ENCODE peak calls at places on chromosomes 7 and 10, in seven cellular contexts. One of them, this sample, is unnamed.

GRCh38 chr10:70053212-70053895 is 708 bp downstream of the MACROH2A2 start:
- DNase-seq in CD8-positive, alpha-beta T cell: no peak
- DNase-seq in SJSA1: no peak
- DNase-seq in gastrocnemius medialis: no peak
- DNase-seq in skeletal muscle cell: no peak
- DNase-seq in cardiac fibroblast: peak
- DNase-seq in lung: no peak
- DNase-seq in this sample: no peak

GRCh38 chr7:75993689-75994387 is 557 bp downstream of the TMEM120A start:
- DNase-seq in lung: peak
- DNase-seq in cardiac fibroblast: peak
- DNase-seq in SJSA1: peak
- DNase-seq in CD8-positive, alpha-beta T cell: no peak
- DNase-seq in gastrocnemius medialis: peak
- DNase-seq in skeletal muscle cell: no peak
- DNase-seq in this sample: no peak

GRCh38 chr10:131561897-131562296 is 250.4 kb upstream of the TCERG1L start:
- DNase-seq in lung: no peak
- DNase-seq in SJSA1: no peak
- DNase-seq in gastrocnemius medialis: no peak
- DNase-seq in cardiac fibroblast: no peak
- DNase-seq in CD8-positive, alpha-beta T cell: no peak
- DNase-seq in skeletal muscle cell: no peak
- DNase-seq in this sample: no peak

GRCh38 chr10:64261092-64261491 is 739.9 kb downstream of the REEP3 start:
- DNase-seq in SJSA1: no peak
- DNase-seq in skeletal muscle cell: no peak
- DNase-seq in cardiac fibroblast: no peak
- DNase-seq in lung: no peak
- DNase-seq in CD8-positive, alpha-beta T cell: no peak
- DNase-seq in gastrocnemius medialis: no peak
- DNase-seq in this sample: no peak

GRCh38 chr7:120273476-120273975 is 551 bp downstream of the KCND2 start:
- DNase-seq in CD8-positive, alpha-beta T cell: no peak
- DNase-seq in SJSA1: no peak
- DNase-seq in lung: no peak
- DNase-seq in gastrocnemius medialis: no peak
- DNase-seq in skeletal muscle cell: no peak
- DNase-seq in cardiac fibroblast: peak
- DNase-seq in this sample: no peak

GRCh38 chr10:29387269-29387668 is 98.4 kb downstream of the LYZL1 start:
- DNase-seq in gastrocnemius medialis: no peak
- DNase-seq in skeletal muscle cell: no peak
- DNase-seq in CD8-positive, alpha-beta T cell: no peak
- DNase-seq in SJSA1: no peak
- DNase-seq in lung: no peak
- DNase-seq in cardiac fibroblast: no peak
- DNase-seq in this sample: no peak

GRCh38 chr10:95071107-95071660 is 1.9 kb upstream of the CYP2C8 start:
- DNase-seq in CD8-positive, alpha-beta T cell: no peak
- DNase-seq in cardiac fibroblast: no peak
- DNase-seq in SJSA1: no peak
- DNase-seq in skeletal muscle cell: no peak
- DNase-seq in lung: no peak
- DNase-seq in gastrocnemius medialis: no peak
- DNase-seq in this sample: no peak

GRCh38 chr7:91573405-91573804 is 307.1 kb downstream of the MTERF1 start:
- DNase-seq in gastrocnemius medialis: no peak
- DNase-seq in skeletal muscle cell: no peak
- DNase-seq in SJSA1: no peak
- DNase-seq in cardiac fibroblast: no peak
- DNase-seq in lung: no peak
- DNase-seq in CD8-positive, alpha-beta T cell: no peak
- DNase-seq in this sample: no peak

GRCh38 chr7:23108995-23109394 is 3.4 kb downstream of the KLHL7 start:
- DNase-seq in cardiac fibroblast: no peak
- DNase-seq in gastrocnemius medialis: no peak
- DNase-seq in skeletal muscle cell: no peak
- DNase-seq in SJSA1: no peak
- DNase-seq in lung: no peak
- DNase-seq in CD8-positive, alpha-beta T cell: no peak
- DNase-seq in this sample: no peak

GRCh38 chr7:40382145-40382544 is 247.3 kb downstream of the SUGCT start:
- DNase-seq in cardiac fibroblast: no peak
- DNase-seq in lung: no peak
- DNase-seq in SJSA1: no peak
- DNase-seq in CD8-positive, alpha-beta T cell: no peak
- DNase-seq in gastrocnemius medialis: no peak
- DNase-seq in skeletal muscle cell: no peak
- DNase-seq in this sample: no peak

GRCh38 chr10:24333736-24334135 is 124.8 kb downstream of the KIAA1217 start:
- DNase-seq in gastrocnemius medialis: no peak
- DNase-seq in SJSA1: no peak
- DNase-seq in lung: no peak
- DNase-seq in skeletal muscle cell: no peak
- DNase-seq in cardiac fibroblast: peak
- DNase-seq in CD8-positive, alpha-beta T cell: no peak
- DNase-seq in this sample: no peak

GRCh38 chr10:61404771-61405170 is 48.4 kb downstream of the TMEM26 start:
- DNase-seq in lung: no peak
- DNase-seq in cardiac fibroblast: peak
- DNase-seq in CD8-positive, alpha-beta T cell: no peak
- DNase-seq in gastrocnemius medialis: no peak
- DNase-seq in SJSA1: no peak
- DNase-seq in skeletal muscle cell: peak
- DNase-seq in this sample: no peak

GRCh38 chr7:95772771-95773581 is 622 bp downstream of the DYNC1I1 start:
- DNase-seq in skeletal muscle cell: no peak
- DNase-seq in gastrocnemius medialis: peak
- DNase-seq in cardiac fibroblast: peak
- DNase-seq in CD8-positive, alpha-beta T cell: no peak
- DNase-seq in SJSA1: peak
- DNase-seq in lung: no peak
- DNase-seq in this sample: no peak

GRCh38 chr7:84490661-84491060 is 296.1 kb upstream of the SEMA3A start:
- DNase-seq in skeletal muscle cell: no peak
- DNase-seq in CD8-positive, alpha-beta T cell: no peak
- DNase-seq in cardiac fibroblast: peak
- DNase-seq in lung: no peak
- DNase-seq in gastrocnemius medialis: no peak
- DNase-seq in SJSA1: no peak
- DNase-seq in this sample: no peak

GRCh38 chr7:12524794-12525386 is 45.6 kb upstream of the SCIN start:
- DNase-seq in SJSA1: peak
- DNase-seq in lung: no peak
- DNase-seq in skeletal muscle cell: peak
- DNase-seq in CD8-positive, alpha-beta T cell: no peak
- DNase-seq in cardiac fibroblast: peak
- DNase-seq in gastrocnemius medialis: no peak
- DNase-seq in this sample: peak

GRCh38 chr7:88169717-88170320 is 50.0 kb downstream of the SRI start:
- DNase-seq in CD8-positive, alpha-beta T cell: no peak
- DNase-seq in cardiac fibroblast: peak
- DNase-seq in lung: no peak
- DNase-seq in SJSA1: peak
- DNase-seq in gastrocnemius medialis: no peak
- DNase-seq in skeletal muscle cell: no peak
- DNase-seq in this sample: no peak

GRCh38 chr7:36658603-36659516 is 65.4 kb downstream of the AOAH start:
- DNase-seq in cardiac fibroblast: peak
- DNase-seq in lung: no peak
- DNase-seq in SJSA1: peak
- DNase-seq in skeletal muscle cell: peak
- DNase-seq in gastrocnemius medialis: no peak
- DNase-seq in CD8-positive, alpha-beta T cell: no peak
- DNase-seq in this sample: no peak
- H3K4me3 ChIP-seq in cardiac fibroblast: no peak
- H3K4me3 ChIP-seq in lung: no peak
- H3K4me3 ChIP-seq in SJSA1: no peak
- H3K4me3 ChIP-seq in skeletal muscle cell: no peak
- H3K4me3 ChIP-seq in gastrocnemius medialis: no peak
- H3K4me3 ChIP-seq in CD8-positive, alpha-beta T cell: no peak
- H3K4me3 ChIP-seq in this sample: no peak

DNA sequence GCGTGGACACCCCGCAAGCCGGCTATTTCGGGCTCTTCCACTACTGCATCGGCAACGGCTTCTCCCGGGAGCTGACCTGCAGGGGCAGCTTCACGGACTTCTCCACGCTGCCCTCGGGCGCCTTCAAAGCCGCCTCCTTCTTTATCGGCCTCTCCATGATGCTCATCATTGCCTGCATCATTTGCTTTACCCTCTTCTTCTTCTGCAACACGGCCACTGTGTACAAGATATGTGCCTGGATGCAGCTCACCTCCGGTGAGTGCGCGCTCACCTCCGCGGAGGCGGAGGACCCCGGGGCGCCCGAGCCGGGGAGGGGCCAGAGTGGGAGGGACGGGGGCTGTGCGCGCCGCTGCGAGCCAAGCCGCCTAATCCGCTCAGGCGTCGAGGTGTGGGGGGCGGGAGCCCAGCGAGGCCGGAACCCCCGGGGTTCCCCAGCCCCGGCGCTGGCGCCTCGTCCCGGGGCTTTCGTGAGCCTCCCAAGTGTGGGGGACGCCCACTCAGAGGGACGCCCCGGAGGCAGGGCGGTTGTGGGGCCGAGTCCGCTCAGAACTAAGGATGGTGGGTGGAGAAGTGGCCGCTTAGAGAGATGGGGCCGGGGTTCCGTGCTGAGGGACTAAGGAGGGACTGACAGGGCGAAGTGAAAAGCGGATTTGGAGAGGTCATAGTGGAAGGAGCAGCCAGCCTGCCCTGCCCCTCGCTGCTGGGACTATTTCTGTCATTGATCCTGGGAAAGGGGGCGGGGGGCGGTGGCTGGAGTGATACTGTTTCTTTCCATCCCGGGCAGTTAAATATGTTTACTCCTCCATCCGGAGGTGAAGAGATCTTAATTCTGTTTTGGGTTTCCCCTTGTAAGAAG is 795 bp downstream of the LHFPL3 start:
- DNase-seq in SJSA1: no peak
- DNase-seq in lung: no peak
- DNase-seq in CD8-positive, alpha-beta T cell: no peak
- DNase-seq in cardiac fibroblast: no peak
- DNase-seq in gastrocnemius medialis: no peak
- DNase-seq in skeletal muscle cell: no peak
- DNase-seq in this sample: no peak
- H3K4me3 ChIP-seq in SJSA1: no peak
- H3K4me3 ChIP-seq in lung: no peak
- H3K4me3 ChIP-seq in CD8-positive, alpha-beta T cell: no peak
- H3K4me3 ChIP-seq in cardiac fibroblast: no peak
- H3K4me3 ChIP-seq in gastrocnemius medialis: no peak
- H3K4me3 ChIP-seq in skeletal muscle cell: peak
- H3K4me3 ChIP-seq in this sample: no peak

DNA sequence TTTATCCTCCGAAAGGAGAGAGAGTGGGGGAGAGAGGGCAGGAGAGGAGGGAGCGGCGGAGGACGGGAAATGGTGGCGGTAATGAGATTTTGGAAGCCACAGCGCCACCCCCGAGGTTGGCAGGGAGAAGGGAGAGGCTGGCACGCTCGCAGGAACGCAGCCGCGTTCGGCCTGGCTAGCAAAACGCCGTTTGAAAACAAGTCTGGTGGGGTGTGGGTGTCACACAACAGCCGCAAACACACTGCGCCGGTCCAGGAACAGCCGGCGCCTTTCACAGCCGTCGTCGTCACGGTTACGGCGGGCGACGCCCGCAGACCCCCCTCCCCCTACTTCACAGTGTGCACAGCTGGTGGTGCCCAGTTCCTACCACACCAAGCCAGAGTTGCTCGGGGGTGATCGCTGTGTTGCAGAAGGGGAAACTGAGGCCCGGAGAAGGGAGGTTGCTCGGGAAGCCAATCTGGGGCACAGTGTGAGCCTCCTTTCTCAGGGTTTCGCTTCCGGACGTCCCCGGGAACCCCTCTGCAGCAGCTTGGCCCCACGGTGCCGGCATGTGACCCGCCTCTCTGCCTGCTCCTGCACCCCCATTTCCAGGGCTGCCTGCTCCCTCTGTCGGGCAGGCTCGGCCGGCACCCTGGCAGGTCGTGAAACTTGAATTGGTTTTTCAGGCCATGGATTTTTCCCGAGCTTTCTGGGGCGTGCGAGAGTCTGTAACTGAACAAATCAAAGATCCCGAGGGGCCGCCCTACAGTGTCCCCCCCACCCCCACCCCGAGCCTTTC is 57.8 kb downstream of the UNCX start:
- DNase-seq in CD8-positive, alpha-beta T cell: peak
- DNase-seq in gastrocnemius medialis: no peak
- DNase-seq in cardiac fibroblast: peak
- DNase-seq in skeletal muscle cell: no peak
- DNase-seq in lung: no peak
- DNase-seq in SJSA1: no peak
- DNase-seq in this sample: no peak
- H3K4me3 ChIP-seq in CD8-positive, alpha-beta T cell: peak
- H3K4me3 ChIP-seq in gastrocnemius medialis: peak
- H3K4me3 ChIP-seq in cardiac fibroblast: peak
- H3K4me3 ChIP-seq in skeletal muscle cell: peak
- H3K4me3 ChIP-seq in lung: no peak
- H3K4me3 ChIP-seq in SJSA1: no peak
- H3K4me3 ChIP-seq in this sample: peak

DNA sequence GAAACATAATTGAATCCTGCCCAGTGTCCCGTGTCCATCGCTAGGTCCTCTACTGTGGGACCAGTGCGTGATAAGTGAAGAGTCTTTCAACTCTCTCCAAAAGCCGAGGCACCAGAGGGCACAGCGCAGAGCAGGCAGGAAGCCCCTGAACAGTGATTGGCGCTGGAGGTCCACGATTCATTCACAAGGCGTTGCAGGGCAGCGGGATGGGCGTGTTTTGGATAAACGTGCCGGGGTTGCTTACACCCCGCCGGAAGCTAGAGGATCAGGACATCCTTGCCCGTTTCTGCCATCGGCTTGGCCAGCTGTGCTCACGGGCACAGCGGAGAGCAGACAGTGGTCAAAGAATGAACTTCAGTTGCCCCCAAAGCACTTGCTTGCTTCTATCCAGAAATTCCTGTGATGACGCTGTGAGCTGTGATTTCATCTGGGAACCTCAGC is 86.0 kb upstream of the PFKP start:
- DNase-seq in cardiac fibroblast: no peak
- DNase-seq in CD8-positive, alpha-beta T cell: no peak
- DNase-seq in lung: no peak
- DNase-seq in SJSA1: no peak
- DNase-seq in skeletal muscle cell: no peak
- DNase-seq in gastrocnemius medialis: no peak
- DNase-seq in this sample: no peak
- H3K4me3 ChIP-seq in cardiac fibroblast: no peak
- H3K4me3 ChIP-seq in CD8-positive, alpha-beta T cell: no peak
- H3K4me3 ChIP-seq in lung: no peak
- H3K4me3 ChIP-seq in SJSA1: peak
- H3K4me3 ChIP-seq in skeletal muscle cell: no peak
- H3K4me3 ChIP-seq in gastrocnemius medialis: no peak
- H3K4me3 ChIP-seq in this sample: no peak

This sample was measured in HFF-Myc.